ENCODE peak calls at places on chromosome 20, in five cellular contexts. A is breast epithelium, N is HCT116, H is H1, Y is right lobe of liver. E is an unnamed sample.

GRCh38 chr20:47545499-47545898 is 43.8 kb downstream of the NCOA3 start:
- DNase-seq in A (no peak), N (no peak), H (no peak), Y (no peak), E (no peak)

GRCh38 chr20:23116301-23117089 is 30.4 kb upstream of the CD93 start:
- DNase-seq in A (no peak), N (no peak), H (no peak), Y (no peak), E (no peak)

GRCh38 chr20:39775110-39775509 is 813.0 kb downstream of the DHX35 start:
- DNase-seq in A (peak; percentile 57), N (no peak), H (no peak), Y (peak; percentile 64), E (peak; percentile 48)

GRCh38 chr20:36173451-36173933 is 19.0 kb downstream of the EPB41L1 start:
- DNase-seq in A (no peak), N (no peak), H (peak; percentile 25), Y (no peak), E (no peak)

GRCh38 chr20:5991623-5992441 is 41.4 kb downstream of the MCM8 start:
- DNase-seq in A (no peak), N (no peak), H (no peak), Y (no peak), E (no peak)

GRCh38 chr20:15320941-15321340 is 983.5 kb upstream of the FLRT3 start:
- DNase-seq in A (peak; percentile 72), N (no peak), H (no peak), Y (peak; percentile 28), E (no peak)

GRCh38 chr20:50932016-50932338 is 740 bp upstream of the ADNP start:
- DNase-seq in A (no peak), N (no peak), H (no peak), Y (no peak), E (no peak)

GRCh38 chr20:57470212-57470522 is 54.8 kb downstream of the CTCFL start:
- DNase-seq in A (no peak), N (no peak), H (no peak), Y (no peak), E (no peak)

GRCh38 chr20:10666221-10667076 is 7.3 kb downstream of the JAG1 start:
- DNase-seq in A (peak; percentile 78), N (no peak), H (no peak), Y (no peak), E (no peak)

GRCh38 chr20:58938541-58938940 is 42.5 kb upstream of the NELFCD start:
- DNase-seq in A (no peak), N (no peak), H (no peak), Y (no peak), E (no peak)
- TF ChIP-seq POLR2A in A (no peak), N (no peak), H (no peak), Y (no peak), E (no peak)

DNA sequence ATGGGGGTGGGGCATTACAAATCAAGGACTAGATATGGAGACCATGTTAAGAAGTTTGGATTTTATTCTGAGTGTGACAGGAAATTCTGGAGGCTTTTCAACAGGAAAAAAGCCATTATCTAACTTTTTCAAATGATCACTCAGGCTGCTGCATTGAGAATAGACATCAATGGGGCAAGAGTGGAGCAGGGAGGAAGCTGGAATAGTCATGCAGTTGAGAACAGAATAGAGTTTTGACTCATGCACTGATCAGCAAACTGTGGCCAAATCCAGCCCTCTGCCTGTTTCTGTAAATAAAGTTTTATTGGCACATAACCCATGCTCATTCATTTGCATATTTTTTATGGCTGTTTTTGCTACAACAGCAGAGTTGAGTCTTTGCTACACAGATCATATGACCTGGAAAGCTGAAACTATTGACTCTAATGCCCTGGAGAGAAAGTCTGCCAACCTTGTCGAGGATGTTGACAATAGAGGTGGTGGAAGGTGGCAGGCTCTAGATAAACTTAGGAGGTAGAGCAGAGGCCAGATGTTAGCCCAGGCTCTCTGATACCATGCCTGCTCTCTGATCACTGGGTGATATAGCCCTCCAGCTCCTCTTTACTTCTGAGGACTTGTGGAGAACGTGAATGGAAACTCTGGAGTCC is 441.8 kb downstream of the PTPRT start:
- DNase-seq in A (no peak), N (no peak), H (no peak), Y (no peak), E (no peak)
- H3K4me3 ChIP-seq in A (no peak overlapping the region), N (no peak overlapping the region), H (no peak overlapping the region), Y (no peak overlapping the region), E (no peak overlapping the region)

GRCh38 chr20:1567392-1568165 is 10.1 kb upstream of the SIRPD start:
- DNase-seq in A (no peak), N (peak; percentile 8), H (peak; percentile 10), Y (no peak), E (no peak)

GRCh38 chr20:1566701-1567100 is 9.2 kb upstream of the SIRPD start:
- DNase-seq in A (no peak), N (no peak), H (no peak), Y (no peak), E (no peak)

GRCh38 chr20:1565461-1565860 is 8.0 kb upstream of the SIRPD start:
- DNase-seq in A (no peak), N (no peak), H (no peak), Y (no peak), E (no peak)

GRCh38 chr20:1561350-1561749 is 3.8 kb upstream of the SIRPD start:
- DNase-seq in A (no peak), N (no peak), H (no peak), Y (no peak), E (no peak)

GRCh38 chr20:1562622-1563021 is 5.1 kb upstream of the SIRPD start:
- DNase-seq in A (no peak), N (no peak), H (no peak), Y (no peak), E (no peak)
- TF ChIP-seq POLR2A in A (no peak), N (no peak), H (no peak), Y (no peak), E (no peak)

GRCh38 chr20:38728911-38729642 is 4.8 kb downstream of the SLC32A1 start:
- DNase-seq in A (no peak), N (no peak), H (no peak), Y (no peak), E (no peak)

GRCh38 chr20:38731738-38732113 is 7.4 kb downstream of the SLC32A1 start:
- DNase-seq in A (no peak), N (no peak), H (no peak), Y (no peak), E (no peak)

GRCh38 chr20:38730989-38731737 is 6.9 kb downstream of the SLC32A1 start:
- DNase-seq in A (no peak), N (peak; percentile 73), H (no peak), Y (peak; percentile 76), E (no peak)

GRCh38 chr20:38729767-38730166 is 5.5 kb downstream of the SLC32A1 start:
- DNase-seq in A (no peak), N (no peak), H (no peak), Y (no peak), E (no peak)

DNA sequence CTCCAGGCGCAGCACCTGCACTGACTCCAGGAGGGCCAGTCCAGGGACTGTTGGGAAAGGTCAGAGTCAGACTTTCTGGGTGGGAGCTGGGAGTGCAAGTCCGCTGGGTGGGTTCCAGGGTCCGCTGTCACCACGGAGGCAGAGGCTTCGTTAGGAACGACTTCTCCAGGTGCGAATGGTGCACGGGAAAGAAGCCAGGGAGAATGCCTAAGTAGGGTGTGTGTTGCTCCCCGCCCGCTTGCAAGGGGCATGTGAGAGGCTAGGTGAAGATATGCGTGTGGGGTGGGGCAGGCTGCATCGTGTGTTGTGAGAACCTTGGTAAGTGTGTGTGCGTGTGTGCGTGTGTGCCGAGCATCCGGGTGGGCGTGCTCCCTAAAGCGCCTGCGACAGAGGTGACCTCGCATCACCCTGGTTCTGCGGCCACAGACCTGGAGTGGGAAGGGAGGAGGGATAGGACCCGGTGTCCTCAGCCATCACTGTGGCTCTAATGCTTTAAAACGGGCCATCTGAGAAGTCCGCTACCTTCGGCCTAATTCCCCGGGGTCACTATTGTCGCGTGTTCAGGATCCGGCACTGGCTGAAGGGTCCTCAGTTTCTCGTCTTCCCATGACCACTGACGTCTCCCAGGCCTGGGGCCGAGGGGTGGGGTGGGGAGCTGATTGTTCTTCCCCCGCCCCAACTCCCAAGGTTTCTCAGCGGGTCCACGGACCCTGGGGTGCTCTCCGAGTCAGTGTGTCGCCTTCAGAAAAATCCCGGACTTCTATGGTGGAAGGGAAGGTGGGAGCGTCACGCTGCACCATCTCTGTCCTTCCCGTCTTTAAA is 6.1 kb downstream of the SLC32A1 start:
- DNase-seq in A (no peak), N (no peak), H (no peak), Y (no peak), E (no peak)
- H3K4me3 ChIP-seq in A (no peak overlapping the region), N (peak overlapping the region; percentile 46), H (peak overlapping the region; percentile 59), Y (no peak overlapping the region), E (no peak overlapping the region)

DNA sequence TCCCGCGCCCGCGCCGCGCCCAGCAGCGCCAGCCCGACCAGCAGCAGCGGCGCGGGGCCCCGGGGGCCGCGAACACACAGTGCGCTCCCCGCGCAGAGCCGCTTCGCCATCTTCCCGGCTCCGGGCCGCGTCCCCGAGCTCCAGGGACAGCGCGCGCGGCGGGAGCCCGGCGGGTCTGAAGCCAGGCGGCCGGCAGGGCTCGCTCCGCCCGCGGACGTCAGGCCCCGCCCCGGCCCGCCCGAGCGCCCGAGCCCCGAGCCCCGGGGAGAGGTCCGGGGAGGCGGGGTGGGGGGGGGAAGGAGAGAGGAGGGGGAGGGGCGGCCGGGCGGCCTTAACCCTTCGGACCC is at the start of gene LAMA5:
- DNase-seq in A (no peak), N (no peak), H (no peak), Y (peak; percentile 69), E (no peak)
- TF ChIP-seq POLR2A in A (no peak), N (peak; percentile 51), H (no peak), Y (peak; percentile 66), E (peak; percentile 59)